ENCODE peak calls at places on chromosome 10, in five cellular contexts. M is H1, A is HCT116, R is K562, F is HepG2. W is an unnamed sample.

GRCh38 chr10:94324609-94325233 is 38.0 kb downstream of the NOC3L start:
- DNase-seq in M (no peak), A (no peak), R (no peak), F (no peak), W (no peak)

GRCh38 chr10:78986419-78986818 is 82.3 kb upstream of the ZMIZ1 start:
- DNase-seq in M (no peak), A (no peak), R (no peak), F (no peak), W (no peak)

GRCh38 chr10:61078542-61078941 is 134.6 kb upstream of the RHOBTB1 start:
- DNase-seq in M (no peak), A (no peak), R (no peak), F (no peak), W (no peak)

GRCh38 chr10:124290095-124290795 is 128.5 kb downstream of the OAT start:
- DNase-seq in M (no peak), A (no peak), R (peak; percentile 23), F (no peak), W (no peak)

GRCh38 chr10:126955934-126956711 is 50.9 kb downstream of the DOCK1 start:
- DNase-seq in M (no peak), A (no peak), R (no peak), F (no peak), W (no peak)

GRCh38 chr10:77898323-77899079 is 28.1 kb downstream of the DLG5 start:
- DNase-seq in M (no peak), A (no peak), R (no peak), F (no peak), W (no peak)

GRCh38 chr10:104120903-104121484 is 977 bp upstream of the SFR1 start:
- DNase-seq in M (peak; percentile 29), A (peak; percentile 98), R (peak; percentile 41), F (peak; percentile 87), W (no peak)

GRCh38 chr10:133261726-133262325 is 14.8 kb downstream of the ADAM8 start:
- DNase-seq in M (no peak), A (no peak), R (peak; percentile 89), F (no peak), W (peak; percentile 77)

GRCh38 chr10:23754179-23754578 is 315.3 kb downstream of the OTUD1 start:
- DNase-seq in M (no peak), A (no peak), R (no peak), F (no peak), W (no peak)

GRCh38 chr10:48289652-48290238 is 15.2 kb upstream of the FRMPD2 start:
- DNase-seq in M (no peak), A (peak; percentile 57), R (peak; percentile 83), F (peak; percentile 54), W (no peak)

DNA sequence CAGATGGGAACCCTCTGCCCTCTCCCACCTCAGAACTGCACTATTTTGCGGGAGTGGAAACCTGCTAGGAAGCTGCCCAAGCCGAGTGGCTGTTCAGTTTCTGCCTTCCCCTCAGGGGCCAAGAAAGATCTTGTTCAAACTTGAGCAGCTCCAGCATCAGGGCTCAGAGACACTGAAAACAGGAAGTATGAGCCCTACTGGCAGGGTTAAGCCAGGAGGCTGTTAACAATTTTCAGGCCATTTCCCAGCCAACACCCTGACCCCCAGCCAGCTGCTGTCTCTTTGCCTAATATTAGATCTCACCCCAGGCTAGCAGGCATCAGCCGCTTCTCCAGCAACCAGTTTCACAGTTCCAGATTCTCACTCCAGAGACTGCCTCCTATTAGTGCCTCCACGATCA is 9.2 kb downstream of the PLAU start:
- DNase-seq in M (no peak), A (no peak), R (no peak), F (no peak), W (peak; percentile 25)
- TF ChIP-seq JUND in M (no peak), A (no peak), R (no peak), F (no peak), W (no peak)

DNA sequence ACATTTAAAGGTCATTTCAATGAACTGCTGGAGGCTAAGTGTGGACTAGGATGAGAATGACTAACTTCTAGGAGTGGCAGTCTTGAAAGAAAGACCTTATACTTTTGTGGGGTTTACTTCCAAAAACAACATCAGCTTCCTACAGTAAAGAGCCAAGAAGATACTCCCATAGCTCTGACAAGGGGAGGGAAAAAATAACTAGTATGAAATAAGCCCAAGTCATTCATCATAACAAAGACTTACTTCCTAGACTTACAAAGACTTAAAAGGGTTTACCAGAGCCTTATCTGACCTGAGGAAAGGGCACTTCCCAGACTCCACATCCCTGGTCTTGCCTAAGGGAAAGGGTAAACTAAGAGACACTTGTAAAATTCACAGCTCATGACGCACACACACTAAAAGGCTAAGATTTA is 31.7 kb downstream of the ARHGAP12 start:
- DNase-seq in M (no peak), A (peak; percentile 48), R (no peak), F (no peak), W (no peak)
- TF ChIP-seq JUND in M (no peak), A (peak; percentile 59), R (no peak), F (no peak), W (no peak)

DNA sequence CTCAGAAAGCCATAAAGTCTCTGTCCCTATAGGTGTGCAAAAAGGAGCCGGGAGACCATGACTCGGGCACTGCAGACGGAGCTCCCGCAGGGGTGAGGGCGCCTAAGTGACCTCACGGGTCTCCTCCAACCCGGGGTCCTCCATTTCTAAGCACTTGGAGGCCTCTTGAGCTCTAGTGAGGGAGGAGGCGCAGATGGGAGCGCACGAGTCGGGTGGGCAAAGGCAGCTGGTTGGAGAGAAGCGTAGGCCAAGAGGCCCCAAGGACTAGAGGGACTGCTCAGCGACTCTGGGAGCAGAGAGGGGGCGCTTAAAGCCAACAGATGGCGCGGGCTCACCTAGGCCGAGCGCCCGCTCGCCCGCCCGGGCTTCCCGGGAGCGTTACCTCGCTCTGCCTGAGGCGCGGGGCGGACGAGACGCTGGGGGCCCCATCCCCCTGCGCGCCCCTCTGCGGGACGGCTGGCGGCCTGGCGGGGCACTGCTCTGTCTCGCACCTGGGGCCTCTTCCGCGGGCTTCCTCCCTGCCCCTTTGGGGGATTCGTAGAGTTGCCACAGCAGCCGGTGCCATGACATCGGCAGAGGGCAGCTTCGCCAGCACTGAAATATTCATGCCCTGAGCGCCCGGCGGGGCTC is 521 bp upstream of the CDH23 start:
- DNase-seq in M (peak; percentile 60), A (no peak), R (peak; percentile 63), F (no peak), W (no peak)
- TF ChIP-seq JUND in M (no peak), A (no peak), R (no peak), F (no peak), W (no peak)

DNA sequence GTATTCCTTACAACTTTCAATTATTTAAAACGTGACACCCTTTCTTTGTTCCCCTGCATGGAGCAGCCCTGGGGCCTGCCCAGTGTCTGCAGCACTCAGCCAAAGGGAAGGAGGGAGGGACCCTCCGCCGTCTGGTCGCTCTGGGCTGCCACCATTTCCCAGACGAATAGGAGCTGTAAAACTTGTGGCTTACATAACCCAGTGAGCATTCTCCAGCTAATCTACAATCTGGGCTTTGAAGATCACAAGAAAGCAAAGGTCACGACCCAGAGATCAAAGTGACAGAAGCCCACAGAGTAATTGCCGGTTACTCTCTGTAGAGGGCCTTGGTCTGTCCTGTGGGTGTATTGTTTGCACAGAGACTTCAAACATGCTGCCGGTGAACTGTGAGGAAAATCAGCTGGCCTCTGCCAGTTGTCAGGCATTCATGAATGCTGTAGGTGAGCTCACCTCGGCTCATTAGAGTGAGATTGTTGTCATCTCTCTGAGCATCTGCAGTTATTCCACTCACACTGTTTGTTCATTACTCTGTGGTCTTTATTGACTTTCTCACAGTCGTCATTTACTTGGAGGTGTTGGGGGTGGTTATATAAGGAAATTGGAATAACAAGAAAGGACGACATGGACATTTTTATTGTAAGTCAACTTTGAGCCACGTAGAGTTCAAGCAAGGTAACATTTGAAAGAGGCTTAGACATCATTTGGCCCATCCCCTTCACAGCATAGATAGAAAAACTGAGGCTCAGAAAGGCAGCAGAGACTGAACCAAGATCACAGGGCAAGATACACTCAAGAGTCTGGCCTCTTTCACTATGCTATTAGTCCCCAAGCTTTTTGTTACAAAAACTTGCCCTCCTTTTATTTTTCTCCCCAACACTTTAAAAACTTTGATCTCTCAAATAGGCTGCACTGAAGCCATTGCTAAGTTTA is 619.8 kb downstream of the LRMDA start:
- DNase-seq in M (no peak), A (peak; percentile 29), R (no peak), F (peak; percentile 100), W (no peak)
- TF ChIP-seq JUND in M (no peak), A (no peak), R (no peak), F (peak; percentile 75), W (no peak)

GRCh38 chr10:102119417-102120141 is 589 bp downstream of the LDB1 start:
- DNase-seq in M (no peak), A (peak; percentile 59), R (peak; percentile 80), F (no peak), W (peak; percentile 97)
- TF ChIP-seq JUND in M (no peak), A (no peak), R (peak; percentile 8), F (no peak), W (no peak)

GRCh38 chr10:123287594-123288247 is 133.5 kb downstream of the BUB3 start:
- DNase-seq in M (no peak), A (peak; percentile 77), R (no peak), F (no peak), W (no peak)
- TF ChIP-seq JUND in M (no peak), A (peak; percentile 93), R (no peak), F (no peak), W (no peak)

GRCh38 chr10:4354382-4354812 is 471.6 kb upstream of the AKR1E2 start:
- DNase-seq in M (no peak), A (peak; percentile 88), R (no peak), F (no peak), W (peak; percentile 13)
- TF ChIP-seq JUND in M (no peak), A (peak; percentile 78), R (no peak), F (no peak), W (no peak)

GRCh38 chr10:11270135-11270857 is 252.6 kb downstream of the CELF2 start:
- DNase-seq in M (peak; percentile 86), A (peak; percentile 50), R (peak; percentile 66), F (peak; percentile 61), W (peak; percentile 60)
- TF ChIP-seq JUND in M (no peak), A (no peak), R (no peak), F (no peak), W (no peak)

GRCh38 chr10:101092742-101093386 is 31.1 kb downstream of the KAZALD1 start:
- DNase-seq in M (no peak), A (no peak), R (no peak), F (peak; percentile 53), W (no peak)

GRCh38 chr10:101089520-101090299 is 27.9 kb downstream of the KAZALD1 start:
- DNase-seq in M (no peak), A (no peak), R (peak; percentile 9), F (no peak), W (no peak)

GRCh38 chr10:101090597-101090996 is 28.8 kb downstream of the KAZALD1 start:
- DNase-seq in M (no peak), A (no peak), R (no peak), F (no peak), W (no peak)

GRCh38 chr10:101094113-101094512 is 32.3 kb downstream of the KAZALD1 start:
- DNase-seq in M (no peak), A (no peak), R (no peak), F (no peak), W (no peak)

DNA sequence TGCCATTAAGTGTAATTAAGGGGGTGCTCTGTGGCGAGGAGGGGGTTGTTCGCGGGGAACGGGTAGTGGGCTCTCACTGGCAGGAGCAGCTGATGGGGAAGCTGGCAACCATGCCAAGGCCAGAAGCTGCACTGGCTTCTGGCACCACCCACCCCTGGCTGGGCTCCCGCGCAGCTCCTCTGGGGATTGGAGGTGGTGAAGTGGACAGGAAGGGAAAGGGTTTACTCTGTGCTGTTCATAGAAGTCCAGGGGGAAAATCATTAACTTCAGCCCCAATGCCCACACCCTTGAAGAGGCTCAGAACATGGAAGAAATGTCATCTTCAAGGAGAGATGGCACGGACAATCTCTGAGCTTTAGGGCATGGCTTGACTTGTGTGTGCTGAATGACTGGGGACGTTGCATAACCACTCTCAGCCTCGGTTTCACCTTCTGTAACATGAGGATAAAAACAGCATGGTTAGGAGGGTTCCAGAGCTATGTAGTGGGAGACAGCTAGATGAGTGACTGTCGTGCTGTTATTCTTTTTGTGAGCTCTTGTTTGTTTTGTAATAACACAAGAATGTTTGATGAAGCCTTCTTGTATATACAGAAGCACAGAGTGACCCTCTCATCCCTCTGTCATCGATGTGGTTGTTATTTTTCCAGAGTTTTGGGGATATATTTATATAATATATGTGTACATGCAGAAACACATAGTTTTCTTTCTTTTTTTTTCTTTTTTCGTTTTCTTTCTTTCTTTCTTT is 29.9 kb downstream of the KAZALD1 start:
- DNase-seq in M (no peak), A (no peak), R (no peak), F (no peak), W (peak; percentile 45)
- TF ChIP-seq JUND in M (no peak), A (no peak), R (no peak), F (no peak), W (no peak)

W was measured in T47D.